ENCODE peak calls at places on chromosomes 11 and 22, in six cellular contexts. C is bronchial epithelial cell; X is stimulated activated CD4-positive, alpha-beta T cell treated with anti-CD3 and anti-CD28 coated beads, Interleukin-2, amount 100 ng/mL, for 24 hours; Z is T-helper 2 cell; U is left ventricle myocardium superior; P is left ventricle myocardium inferior. T is an unnamed sample.

GRCh38 chr11:2649400-2649799 is 50.4 kb downstream of the KCNQ1OT1 start:
- DNase-seq in Z (no peak), U (no peak), P (no peak), X (no peak), C (no peak), T (no peak)

GRCh38 chr11:35282226-35282882 is 137.0 kb downstream of the SLC1A2 start:
- DNase-seq in X (no peak), Z (no peak), C (peak; percentile 32), U (no peak), P (no peak), T (peak; percentile 30)

GRCh38 chr11:16410479-16410878 is 54.1 kb upstream of the SOX6 start:
- DNase-seq in P (no peak), Z (no peak), C (peak; percentile 70), U (peak; percentile 3), X (no peak), T (no peak)

GRCh38 chr11:19995131-19995530 is 165.1 kb downstream of the DBX1 start:
- DNase-seq in X (no peak), C (peak; percentile 96), Z (no peak), P (no peak), U (no peak), T (peak; percentile 95)

GRCh38 chr22:44925465-44926123 is 84.2 kb downstream of the PHF21B start:
- DNase-seq in U (peak; percentile 21), C (no peak), P (peak; percentile 6), X (no peak), Z (no peak), T (no peak)

GRCh38 chr22:31944700-31945477 is 554 bp downstream of the YWHAH start:
- DNase-seq in U (peak; percentile 80), C (no peak), X (peak; percentile 48), Z (peak; percentile 16), P (peak; percentile 65), T (peak; percentile 27)

GRCh38 chr11:110432713-110433392 is 3.1 kb downstream of the FDX1 start:
- DNase-seq in X (no peak), Z (no peak), C (peak; percentile 7), P (no peak), U (no peak), T (no peak)

GRCh38 chr22:47102648-47103047 is 340.2 kb downstream of the TBC1D22A start:
- DNase-seq in U (no peak), C (no peak), P (no peak), Z (no peak), X (no peak), T (no peak)

GRCh38 chr22:24985824-24986214 is 33.3 kb downstream of the KIAA1671 start:
- DNase-seq in U (no peak), C (peak; percentile 98), P (no peak), X (no peak), Z (no peak), T (peak; percentile 94)

GRCh38 chr11:128707671-128708070 is 13.8 kb downstream of the FLI1 start:
- DNase-seq in C (peak; percentile 73), U (no peak), P (no peak), X (no peak), Z (no peak), T (peak; percentile 59)

GRCh38 chr11:70176940-70177689 is 26.0 kb upstream of the FADD start:
- DNase-seq in Z (peak; percentile 32), C (no peak), P (no peak), X (peak; percentile 70), U (peak; percentile 45), T (peak; percentile 38)

GRCh38 chr11:11821899-11822298 is 19.9 kb upstream of the USP47 start:
- DNase-seq in C (no peak), Z (no peak), U (no peak), P (no peak), X (no peak), T (no peak)

GRCh38 chr11:70327717-70328116 is 57.2 kb downstream of the PPFIA1 start:
- DNase-seq in P (no peak), U (no peak), Z (no peak), C (no peak), X (no peak), T (no peak)

GRCh38 chr11:46254135-46254491 is 23.3 kb upstream of the CREB3L1 start:
- DNase-seq in U (no peak), X (no peak), P (no peak), Z (no peak), C (no peak), T (no peak)

T was measured in MCF 10A.